ENCODE peak calls at places on chromosomes 7 and 10, in six cellular contexts. X is HCT116, G is stomach, R is sigmoid colon, N is spleen, W is GM12892. F is an unnamed sample.

GRCh38 chr10:80542053-80542452 is 4.4 kb downstream of the SH2D4B start:
- DNase-seq in X (no peak), N (no peak), W (no peak), G (no peak), R (peak), F (no peak)

GRCh38 chr10:110821508-110821907 is 50.2 kb upstream of the PDCD4 start:
- DNase-seq in R (peak), W (no peak), X (no peak), G (no peak), N (no peak), F (no peak)

GRCh38 chr7:156764016-156764669 is 123.6 kb downstream of the RNF32 start:
- DNase-seq in R (peak), N (no peak), X (peak), W (no peak), G (peak), F (no peak)

GRCh38 chr7:75727881-75728592 is 10.7 kb downstream of the HIP1 start:
- DNase-seq in W (no peak), N (peak), X (peak), R (no peak), G (peak), F (peak)

GRCh38 chr10:119006451-119007210 is 22.9 kb upstream of the NANOS1 start:
- DNase-seq in G (peak), W (no peak), R (peak), X (no peak), N (no peak), F (peak)

GRCh38 chr7:50351267-50351666 is 46.8 kb downstream of the IKZF1 start:
- DNase-seq in X (no peak), N (no peak), R (no peak), W (no peak), G (no peak), F (no peak)

GRCh38 chr10:9147475-9147874 is 1093.0 kb downstream of the GATA3 start:
- DNase-seq in W (no peak), G (no peak), N (no peak), X (no peak), R (no peak), F (no peak)

GRCh38 chr10:70714961-70715360 is 42.7 kb downstream of the ADAMTS14 start:
- DNase-seq in G (no peak), N (no peak), R (no peak), W (no peak), X (no peak), F (no peak)

GRCh38 chr7:27248911-27249723 is 6.5 kb downstream of the EVX1 start:
- DNase-seq in G (no peak), W (no peak), N (no peak), X (no peak), R (no peak), F (no peak)

GRCh38 chr10:23754179-23754578 is 315.3 kb downstream of the OTUD1 start:
- DNase-seq in G (no peak), X (no peak), W (no peak), R (no peak), N (no peak), F (no peak)

GRCh38 chr7:27520828-27521790 is 141.6 kb downstream of the HIBADH start:
- DNase-seq in X (no peak), R (peak), W (no peak), N (no peak), G (peak), F (no peak)

GRCh38 chr7:12431886-12432285 is 28.2 kb upstream of the VWDE start:
- DNase-seq in X (no peak), G (peak), R (no peak), W (no peak), N (no peak), F (no peak)

GRCh38 chr7:157429001-157429679 is 92.3 kb downstream of the DNAJB6 start:
- DNase-seq in X (no peak), N (peak), R (peak), W (no peak), G (no peak), F (no peak)

GRCh38 chr10:34922138-34922537 is 107.0 kb upstream of the PARD3 start:
- DNase-seq in N (no peak), R (no peak), X (no peak), G (no peak), W (no peak), F (no peak)

GRCh38 chr10:103881420-103882284 is 26.3 kb upstream of the SH3PXD2A start:
- DNase-seq in X (no peak), N (no peak), W (no peak), R (no peak), G (no peak), F (no peak)

GRCh38 chr7:44884553-44885393 is 557 bp downstream of the PURB start:
- DNase-seq in X (no peak), W (no peak), N (peak), R (peak), G (peak), F (peak)
- TF ChIP-seq POLR2A in X (no peak), W (peak), N (no peak), R (no peak), G (no peak), F (no peak)

GRCh38 chr7:29177963-29178612 is 16.5 kb upstream of the CHN2 start:
- DNase-seq in N (peak), X (no peak), G (peak), W (no peak), R (peak), F (no peak)
- TF ChIP-seq POLR2AphosphoS5 in N (peak), X (no peak), G (peak), W (no peak), R (no peak), F (no peak)

DNA sequence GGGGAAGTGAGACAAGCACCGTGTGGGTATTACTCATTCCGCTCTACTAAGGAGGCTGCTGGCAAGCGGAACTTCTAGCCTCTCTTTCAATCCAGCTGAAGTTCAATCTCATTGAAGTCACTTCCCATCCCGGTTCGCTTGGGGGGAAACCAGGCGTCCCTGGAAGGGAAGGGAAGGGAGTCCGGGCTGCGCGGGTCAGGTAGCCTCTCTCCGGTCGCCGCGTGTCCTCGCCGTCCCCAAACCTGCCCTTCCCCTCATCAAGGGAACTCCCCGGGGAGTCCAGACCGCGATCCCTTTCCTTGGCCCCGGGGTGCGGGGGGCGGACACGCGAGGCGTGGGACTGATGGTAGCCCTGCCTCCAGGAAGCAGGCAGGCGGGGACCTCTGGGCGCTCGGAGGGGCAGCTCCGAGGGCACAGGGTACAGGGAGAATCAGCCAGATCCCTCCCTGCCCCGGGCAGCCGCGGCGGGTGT is 598 bp upstream of the ZEB1 start:
- DNase-seq in N (peak), G (no peak), W (peak), R (peak), X (peak), F (no peak)
- TF ChIP-seq POLR2A in N (no peak), G (no peak), W (peak), R (no peak), X (no peak), F (no peak)

DNA sequence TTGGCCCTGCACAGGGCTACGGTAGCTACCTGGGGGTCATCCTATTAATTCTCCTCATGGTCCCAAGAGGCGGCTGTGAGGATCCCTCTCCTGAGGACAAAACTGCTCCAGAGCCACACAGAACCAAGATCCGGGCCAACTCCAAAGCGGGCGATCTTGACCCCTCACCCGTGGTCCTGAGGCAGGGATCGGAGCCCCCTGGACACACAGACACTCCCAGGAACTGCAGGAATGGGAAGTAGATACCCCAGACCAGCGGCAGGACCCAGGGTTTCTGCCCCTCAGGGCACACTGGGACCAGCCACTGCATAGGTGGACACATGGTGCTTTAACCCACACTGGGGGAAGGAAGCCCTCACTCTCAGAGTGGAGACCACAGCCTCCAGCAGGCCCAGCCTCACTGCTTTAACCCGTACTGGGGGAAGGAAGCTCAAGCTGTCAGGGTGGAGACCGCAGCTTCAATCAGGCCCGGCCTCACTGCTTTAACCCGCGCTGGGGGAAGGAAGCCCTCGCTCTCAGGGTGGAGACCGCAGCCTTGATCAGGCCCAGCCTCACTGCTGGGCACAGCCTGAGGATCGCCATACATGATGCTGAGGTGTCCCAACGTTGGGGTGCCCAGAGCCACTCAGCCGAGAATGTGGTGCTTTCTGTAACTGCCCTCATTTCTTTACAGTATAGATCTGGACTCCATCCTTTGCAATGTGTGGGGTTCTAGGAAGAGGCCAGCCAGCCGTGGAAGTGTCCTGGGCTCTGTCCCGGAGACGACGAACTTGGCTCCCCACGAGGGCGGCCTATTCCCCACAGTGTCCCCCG is 60.1 kb downstream of the DIP2C start:
- DNase-seq in R (no peak), N (peak), G (no peak), W (no peak), X (no peak), F (no peak)
- TF ChIP-seq POLR2AphosphoS5 in R (no peak), N (no peak), G (no peak), W (no peak), X (no peak), F (no peak)

GRCh38 chr10:122997864-122998263 is 10.7 kb downstream of the IKZF5 start:
- DNase-seq in X (no peak), R (no peak), W (no peak), N (no peak), G (no peak), F (no peak)

GRCh38 chr10:122998360-122998917 is 10.2 kb downstream of the IKZF5 start:
- DNase-seq in R (no peak), W (no peak), X (no peak), G (no peak), N (no peak), F (no peak)

GRCh38 chr10:122990278-122990677 is 10.1 kb downstream of the PSTK start:
- DNase-seq in G (no peak), N (no peak), W (no peak), X (no peak), R (no peak), F (no peak)

GRCh38 chr10:122992031-122992585 is 11.9 kb downstream of the PSTK start:
- DNase-seq in N (no peak), G (no peak), X (no peak), R (no peak), W (no peak), F (no peak)

DNA sequence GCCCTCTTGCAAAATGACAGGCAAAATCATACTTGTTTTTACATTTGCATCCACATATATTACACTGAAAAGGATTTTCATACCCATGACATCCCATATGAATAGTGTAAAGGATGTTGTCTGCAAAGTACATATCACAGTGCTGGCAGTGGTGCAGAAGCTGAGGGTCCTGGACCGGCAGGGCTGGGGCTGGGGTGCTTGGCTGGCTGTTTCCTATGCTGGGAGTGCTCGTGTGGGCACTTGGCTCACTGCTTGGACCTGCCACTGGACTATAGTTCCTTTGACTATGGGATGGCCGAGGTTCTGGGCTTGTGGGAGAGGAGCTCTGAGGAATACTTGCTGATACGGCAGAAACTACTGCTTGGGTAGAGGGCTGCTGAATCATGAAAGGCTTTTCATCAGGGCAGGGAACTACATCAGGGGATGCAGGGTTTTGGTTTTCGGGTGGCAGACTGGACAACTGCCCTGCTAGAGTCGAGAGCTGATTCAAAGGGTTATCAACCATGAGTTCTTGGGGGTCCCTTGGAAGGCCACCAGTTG is 13.7 kb downstream of the PSTK start:
- DNase-seq in R (no peak), N (no peak), W (no peak), X (no peak), G (no peak), F (no peak)
- TF ChIP-seq POLR2A in R (no peak), N (no peak), W (no peak), X (no peak), G (no peak), F (no peak)

F was measured in breast epithelium.